ENCODE peak calls at places on chromosome 5, in ten cellular contexts. V is CD8-positive, alpha-beta T cell; O is effector memory CD4-positive, alpha-beta T cell; H is ovary; S is Peyer's patch; U is HL-60; A is K562; J is adrenal gland; E is gastrocnemius medialis; P is naive thymus-derived CD4-positive, alpha-beta T cell. B is an unnamed sample.

GRCh38 chr5:12526113-12526512 is 621.9 kb upstream of the CTNND2 start:
- DNase-seq in V (no peak), O (no peak), H (no peak), S (no peak), U (no peak), A (no peak), J (no peak), E (no peak), P (no peak), B (no peak)

GRCh38 chr5:16135506-16135905 is 44.1 kb downstream of the MARCHF11 start:
- DNase-seq in V (no peak), O (no peak), H (no peak), S (no peak), U (no peak), A (no peak), J (no peak), E (no peak), P (no peak), B (no peak)

GRCh38 chr5:55993628-55994501 is 898 bp downstream of the IL6ST start:
- DNase-seq in V (no peak), O (no peak), H (no peak), S (no peak), U (no peak), A (no peak), J (no peak), E (no peak), P (peak), B (no peak)

GRCh38 chr5:124156408-124157027 is 589.9 kb downstream of the ZNF608 start:
- DNase-seq in V (no peak), O (no peak), H (no peak), S (no peak), U (no peak), A (no peak), J (no peak), E (no peak), P (no peak), B (no peak)

GRCh38 chr5:171387970-171388815 is 544 bp downstream of the NPM1 start:
- DNase-seq in V (peak), O (peak), H (peak), S (peak), U (peak), A (peak), J (peak), E (peak), P (peak), B (peak)

GRCh38 chr5:16871746-16872339 is 64.2 kb downstream of the MYO10 start:
- DNase-seq in V (no peak), O (no peak), H (peak), S (no peak), U (no peak), A (no peak), J (no peak), E (no peak), P (no peak), B (no peak)

GRCh38 chr5:151264113-151264512 is 11.1 kb downstream of the GM2A start:
- DNase-seq in V (no peak), O (no peak), H (no peak), S (no peak), U (no peak), A (no peak), J (no peak), E (no peak), P (no peak), B (no peak)

GRCh38 chr5:93622240-93622885 is 39.3 kb downstream of the NR2F1 start:
- DNase-seq in V (no peak), O (peak), H (no peak), S (no peak), U (peak), A (no peak), J (no peak), E (no peak), P (peak), B (no peak)

GRCh38 chr5:30347858-30348257 is 845.6 kb upstream of the CDH6 start:
- DNase-seq in V (no peak), O (no peak), H (no peak), S (no peak), U (no peak), A (no peak), J (no peak), E (no peak), P (no peak), B (no peak)

GRCh38 chr5:59071755-59072549 is 489.1 kb downstream of the RAB3C start:
- DNase-seq in V (no peak), O (no peak), H (no peak), S (no peak), U (no peak), A (no peak), J (no peak), E (no peak), P (no peak), B (no peak)
- H3K27ac ChIP-seq in V (no peak), O (no peak), H (no peak), S (no peak), U (no peak), A (no peak), J (no peak), E (no peak), P (no peak), B (no peak)

DNA sequence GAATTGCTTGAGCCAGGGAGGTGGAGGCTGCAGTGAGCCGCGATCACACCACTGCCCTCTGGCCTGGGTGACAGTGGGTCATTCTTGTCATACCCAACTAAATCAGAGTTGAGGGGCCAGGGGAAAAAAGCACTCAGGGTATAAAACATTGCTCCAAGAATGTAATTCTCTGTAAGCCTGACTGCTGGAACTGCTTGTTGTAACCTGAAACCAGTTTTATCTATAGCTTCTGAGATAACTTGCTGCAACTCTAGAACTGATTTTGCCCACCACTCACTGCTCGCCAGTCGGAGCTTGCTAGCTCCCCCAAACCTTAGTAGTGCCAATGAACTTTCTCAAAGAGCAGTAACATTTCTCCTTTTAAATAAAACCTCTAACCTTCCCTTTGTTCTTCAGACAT is 9.6 kb upstream of the MSH3 start:
- DNase-seq in V (no peak), O (no peak), H (no peak), S (no peak), U (no peak), A (no peak), J (no peak), E (no peak), P (no peak), B (no peak)
- H3K27ac ChIP-seq in V (no peak), O (no peak), H (no peak), S (no peak), U (no peak), A (no peak), J (no peak), E (no peak), P (no peak), B (no peak)

GRCh38 chr5:35487255-35488035 is 130.2 kb upstream of the SPEF2 start:
- DNase-seq in V (no peak), O (no peak), H (no peak), S (no peak), U (peak), A (no peak), J (no peak), E (no peak), P (no peak), B (no peak)
- H3K27ac ChIP-seq in V (no peak), O (no peak), H (no peak), S (no peak), U (peak), A (no peak), J (no peak), E (no peak), P (no peak), B (no peak)

DNA sequence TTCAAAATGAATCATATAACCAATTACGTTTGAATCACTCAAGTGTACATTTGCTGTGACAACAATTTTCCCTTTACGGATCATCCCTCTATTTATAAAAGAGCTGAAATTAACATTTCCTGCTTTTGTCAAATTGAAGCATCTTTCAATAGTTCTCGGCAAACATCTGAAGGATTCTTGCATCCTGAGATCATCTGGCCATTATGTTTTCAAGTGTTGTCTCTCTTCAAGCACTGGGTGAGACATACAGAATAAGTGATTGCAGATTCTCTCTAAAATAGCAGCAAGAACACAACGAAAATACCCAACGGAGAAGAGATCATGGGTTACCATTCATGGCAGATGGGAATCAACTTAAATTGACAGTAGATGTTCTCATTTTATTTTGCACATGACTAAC is 283.4 kb upstream of the GRAMD2B start:
- DNase-seq in V (no peak), O (no peak), H (no peak), S (no peak), U (no peak), A (no peak), J (no peak), E (no peak), P (no peak), B (no peak)
- H3K27ac ChIP-seq in V (no peak), O (no peak), H (no peak), S (no peak), U (no peak), A (no peak), J (no peak), E (no peak), P (no peak), B (no peak)